ENCODE peak calls at places on chromosomes 11 and 22, in four cellular contexts. K, V, O and A are unnamed samples.

GRCh38 chr11:57514538-57515331 is 767 bp downstream of the SLC43A1 start:
- DNase-seq in O (no peak), V (peak), K (peak), A (no peak)

GRCh38 chr11:44243633-44244343 is 66.2 kb downstream of the ALX4 start:
- DNase-seq in V (no peak), K (peak), O (peak), A (no peak)

GRCh38 chr22:50191041-50191740 is 5.5 kb downstream of the TRABD start:
- DNase-seq in K (no peak), O (no peak), V (no peak), A (peak)

GRCh38 chr11:95503047-95503446 is 272.0 kb upstream of the SESN3 start:
- DNase-seq in V (no peak), K (no peak), O (no peak), A (no peak)

GRCh38 chr11:59523541-59523940 is 12.2 kb downstream of the OR4D9 start:
- DNase-seq in K (no peak), O (no peak), V (peak), A (no peak)

GRCh38 chr11:61293869-61294716 is 1.0 kb downstream of the VWCE start:
- DNase-seq in K (peak), V (no peak), O (no peak), A (no peak)

GRCh38 chr11:107720305-107720775 is 8.5 kb upstream of the SLN start:
- DNase-seq in K (no peak), O (no peak), V (no peak), A (no peak)

GRCh38 chr11:64068705-64069400 is 33.1 kb downstream of the FLRT1 start:
- DNase-seq in V (no peak), O (no peak), K (no peak), A (no peak)

GRCh38 chr11:101866619-101867491 is 48.0 kb upstream of the CEP126 start:
- DNase-seq in V (no peak), K (peak), O (no peak), A (no peak)

GRCh38 chr22:19871023-19871844 is 16.6 kb upstream of the GNB1L start:
- DNase-seq in O (no peak), V (no peak), K (no peak), A (no peak)

GRCh38 chr22:17281026-17281809 is 62.0 kb upstream of the ADA2 start:
- DNase-seq in K (no peak), V (no peak), O (no peak), A (no peak)

GRCh38 chr11:2940166-2940929 is 11.1 kb upstream of the PHLDA2 start:
- DNase-seq in K (peak), O (no peak), V (no peak), A (no peak)

GRCh38 chr22:19535001-19535400 is 10.8 kb upstream of the CLDN5 start:
- DNase-seq in O (no peak), V (no peak), K (no peak), A (no peak)

GRCh38 chr11:92397356-92397755 is 172.7 kb downstream of the FAT3 start:
- DNase-seq in K (no peak), V (no peak), O (no peak), A (no peak)

GRCh38 chr11:133064152-133064877 is 468.0 kb downstream of the OPCML start:
- DNase-seq in V (peak), K (peak), O (peak), A (no peak)

GRCh38 chr22:25016311-25016710 is 63.8 kb downstream of the KIAA1671 start:
- DNase-seq in V (no peak), K (no peak), O (no peak), A (no peak)

GRCh38 chr11:15127341-15127740 is 12.6 kb downstream of the INSC start:
- DNase-seq in V (no peak), O (no peak), K (no peak), A (no peak)

GRCh38 chr11:122197055-122197987 is 81.3 kb upstream of the BLID start:
- DNase-seq in K (peak), O (no peak), V (no peak), A (no peak)

GRCh38 chr22:20243545-20244249 is 24.4 kb downstream of the RTN4R start:
- DNase-seq in V (peak), O (no peak), K (no peak), A (no peak)

GRCh38 chr22:19038728-19039447 is 83.3 kb downstream of the DGCR2 start:
- DNase-seq in K (no peak), V (no peak), O (no peak), A (no peak)

GRCh38 chr11:73795925-73796632 is 8.4 kb downstream of the MRPL48 start:
- DNase-seq in K (no peak), V (no peak), O (no peak), A (no peak)

GRCh38 chr11:73404048-73404447 is 27.8 kb downstream of the RELT start:
- DNase-seq in V (peak), K (peak), O (no peak), A (no peak)

GRCh38 chr11:128596245-128596644 is 8.9 kb upstream of the ETS1 start:
- DNase-seq in O (no peak), K (no peak), V (no peak), A (no peak)

GRCh38 chr11:126280595-126280994 is 2.3 kb upstream of the TIRAP start:
- DNase-seq in O (no peak), K (no peak), V (no peak), A (no peak)

GRCh38 chr11:2916892-2917645 is 12.2 kb downstream of the PHLDA2 start:
- DNase-seq in O (no peak), V (no peak), K (no peak), A (no peak)

GRCh38 chr22:20552450-20552894 is 45.1 kb downstream of the MED15 start:
- DNase-seq in V (no peak), K (peak), O (no peak), A (no peak)

GRCh38 chr11:132685174-132685611 is 847.1 kb downstream of the OPCML start:
- DNase-seq in K (no peak), O (no peak), V (no peak), A (no peak)

GRCh38 chr11:125270711-125271110 is 106.2 kb downstream of the PKNOX2 start:
- DNase-seq in O (no peak), K (no peak), V (no peak), A (no peak)

GRCh38 chr11:44780940-44781631 is 54.3 kb downstream of the TSPAN18 start:
- DNase-seq in V (no peak), O (no peak), K (no peak), A (no peak)

GRCh38 chr11:5059527-5059926 is at the start of gene OR52E2:
- DNase-seq in K (no peak), O (no peak), V (no peak), A (no peak)

GRCh38 chr22:49088801-49089791 is 738.6 kb downstream of the BRD1 start:
- DNase-seq in K (no peak), O (no peak), V (no peak), A (no peak)
- TF ChIP-seq SUZ12 in K (no peak), O (no peak), V (no peak), A (no peak)

GRCh38 chr11:86578727-86579405 is 93.5 kb downstream of the ME3 start:
- DNase-seq in V (no peak), K (no peak), O (no peak), A (no peak)
- TF ChIP-seq SUZ12 in V (no peak), K (no peak), O (no peak), A (no peak)

DNA sequence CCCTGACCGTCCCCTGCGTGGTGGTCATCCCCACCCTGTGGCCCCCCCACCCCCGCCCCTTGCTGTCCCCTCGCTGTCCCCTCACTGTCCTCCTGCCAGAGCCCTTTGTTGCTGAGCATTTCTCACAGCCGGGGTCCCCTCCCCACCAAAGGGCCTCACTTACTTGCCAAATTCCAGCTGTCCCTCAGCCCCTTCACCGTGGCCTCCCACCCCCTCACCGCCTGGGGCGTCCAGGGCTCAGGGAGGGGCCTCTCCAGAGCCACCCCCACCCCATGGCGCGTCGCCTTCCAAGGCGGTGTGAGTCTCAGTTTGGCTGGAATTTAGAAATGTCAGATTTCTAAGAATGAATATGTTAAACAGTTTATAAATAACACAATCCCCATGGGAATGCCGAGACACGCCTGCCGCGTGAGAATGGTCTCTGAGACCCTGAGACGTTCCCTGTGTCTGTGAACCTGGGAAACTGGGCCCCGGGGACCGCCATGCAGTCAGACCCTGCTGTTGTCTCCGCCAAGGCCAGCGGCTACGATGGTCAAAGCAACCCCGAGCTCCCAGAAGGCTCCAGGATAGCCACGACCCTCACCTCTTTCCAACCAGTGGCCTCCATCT is 28.9 kb downstream of the CELSR1 start:
- DNase-seq in K (no peak), O (no peak), V (no peak), A (no peak)
- TF ChIP-seq SUZ12 in K (no peak), O (no peak), V (no peak), A (no peak)

GRCh38 chr11:130514316-130514715 is 65.9 kb downstream of the ADAMTS15 start:
- DNase-seq in V (no peak), K (no peak), O (no peak), A (no peak)

GRCh38 chr11:130512662-130513061 is 64.2 kb downstream of the ADAMTS15 start:
- DNase-seq in K (no peak), V (no peak), O (no peak), A (no peak)

GRCh38 chr11:130514851-130515250 is 66.4 kb downstream of the ADAMTS15 start:
- DNase-seq in O (no peak), V (no peak), K (no peak), A (no peak)

GRCh38 chr11:130511765-130512164 is 63.3 kb downstream of the ADAMTS15 start:
- DNase-seq in O (no peak), K (no peak), V (no peak), A (no peak)

GRCh38 chr11:130513132-130513531 is 64.7 kb downstream of the ADAMTS15 start:
- DNase-seq in K (no peak), V (no peak), O (no peak), A (no peak)
- TF ChIP-seq SUZ12 in K (no peak), V (no peak), O (no peak), A (no peak)

DNA sequence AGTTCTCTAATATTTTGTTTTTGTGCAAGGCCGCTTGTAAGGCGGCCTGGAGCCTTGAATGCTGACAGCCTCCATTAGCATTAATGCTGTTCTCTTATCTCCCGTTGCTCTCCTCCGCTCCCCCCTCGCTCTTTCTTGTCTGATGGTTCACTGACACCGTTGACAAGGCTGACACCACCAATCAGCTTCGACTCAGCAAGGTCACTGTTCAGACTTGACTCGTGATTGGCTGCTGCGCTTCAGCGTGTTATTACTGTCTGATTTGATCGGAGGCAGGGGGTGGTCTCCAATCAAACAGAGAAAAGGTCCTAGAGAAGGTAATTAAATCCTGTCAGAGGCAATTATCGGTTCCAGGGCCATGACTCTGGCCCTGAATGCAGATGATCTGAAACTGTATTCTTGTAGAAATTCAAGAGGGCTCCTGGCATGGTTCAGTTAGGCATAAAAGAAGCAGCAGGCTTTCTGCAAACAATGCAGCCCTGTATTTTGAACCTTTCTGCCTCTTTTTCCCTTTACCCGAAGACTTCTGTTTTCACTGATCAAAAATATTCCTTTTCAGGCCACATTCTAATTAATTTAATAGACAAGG is 49.3 kb upstream of the MPPED2 start:
- DNase-seq in V (peak), K (no peak), O (peak), A (no peak)
- TF ChIP-seq SUZ12 in V (no peak), K (no peak), O (no peak), A (no peak)